ENCODE peak calls at places on chromosomes 7 and 10, in seven cellular contexts. V, W, G, K, U, I and Y are unnamed samples.

GRCh38 chr10:50550291-50550839 is 73.4 kb downstream of the SGMS1 start:
- DNase-seq in V (no peak), W (no peak), G (no peak), K (peak; percentile 80), U (no peak), I (no peak), Y (no peak)

GRCh38 chr10:133318494-133319127 is 9.9 kb downstream of the ZNF511 start:
- DNase-seq in V (peak; percentile 66), W (no peak), G (peak; percentile 84), K (peak; percentile 65), U (peak; percentile 93), I (no peak), Y (peak; percentile 54)

GRCh38 chr10:104033401-104033930 is 52.2 kb downstream of the COL17A1 start:
- DNase-seq in V (no peak), W (no peak), G (no peak), K (no peak), U (no peak), I (no peak), Y (no peak)

GRCh38 chr7:111873963-111874693 is 311.8 kb upstream of the IMMP2L start:
- DNase-seq in V (no peak), W (peak; percentile 33), G (no peak), K (peak; percentile 14), U (no peak), I (no peak), Y (no peak)

GRCh38 chr7:151248191-151249033 is at the start of gene SMARCD3:
- DNase-seq in V (peak; percentile 43), W (no peak), G (peak; percentile 36), K (peak; percentile 84), U (peak; percentile 88), I (no peak), Y (peak; percentile 47)

GRCh38 chr10:96227206-96227605 is 44.2 kb downstream of the BLNK start:
- DNase-seq in V (no peak), W (no peak), G (no peak), K (no peak), U (peak; percentile 74), I (no peak), Y (no peak)

GRCh38 chr10:55813451-55814170 is 547.4 kb downstream of the ZWINT start:
- DNase-seq in V (no peak), W (no peak), G (no peak), K (no peak), U (peak; percentile 39), I (no peak), Y (no peak)

GRCh38 chr10:133030791-133031190 is 56.9 kb upstream of the ADGRA1 start:
- DNase-seq in V (no peak), W (no peak), G (no peak), K (no peak), U (peak; percentile 73), I (no peak), Y (no peak)

GRCh38 chr7:135320277-135320676 is 86.6 kb downstream of the STRA8 start:
- DNase-seq in V (peak; percentile 92), W (no peak), G (peak; percentile 44), K (peak; percentile 93), U (peak; percentile 82), I (peak; percentile 58), Y (peak; percentile 83)

GRCh38 chr7:94055963-94056362 is 51.8 kb upstream of the BET1 start:
- DNase-seq in V (no peak), W (no peak), G (no peak), K (no peak), U (no peak), I (no peak), Y (no peak)

GRCh38 chr10:73398024-73398423 is 15.8 kb downstream of the ANXA7 start:
- DNase-seq in V (no peak), W (no peak), G (peak; percentile 29), K (no peak), U (no peak), I (no peak), Y (no peak)
- TF ChIP-seq CTCF in V (no peak), W (peak; percentile 28), G (peak; percentile 35), K (peak; percentile 10), U (no peak), I (peak; percentile 28), Y (no peak)

GRCh38 chr7:123966936-123967335 is 41.9 kb downstream of the SPAM1 start:
- DNase-seq in V (no peak), W (no peak), G (no peak), K (peak; percentile 71), U (no peak), I (no peak), Y (no peak)
- TF ChIP-seq CTCF in V (no peak), W (no peak), G (no peak), K (peak; percentile 58), U (no peak), I (peak; percentile 19), Y (no peak)

GRCh38 chr7:133273221-133273620 is 20.3 kb downstream of the EXOC4 start:
- DNase-seq in V (no peak), W (no peak), G (no peak), K (no peak), U (no peak), I (no peak), Y (no peak)
- TF ChIP-seq CTCF in V (no peak), W (no peak), G (no peak), K (no peak), U (no peak), I (no peak), Y (no peak)

GRCh38 chr10:73785221-73785720 is at the start of gene ZSWIM8:
- DNase-seq in V (peak; percentile 95), W (peak; percentile 86), G (peak; percentile 95), K (peak; percentile 98), U (peak; percentile 95), I (peak; percentile 84), Y (peak; percentile 95)
- TF ChIP-seq CTCF in V (no peak), W (no peak), G (no peak), K (no peak), U (no peak), I (peak; percentile 5), Y (no peak)

DNA sequence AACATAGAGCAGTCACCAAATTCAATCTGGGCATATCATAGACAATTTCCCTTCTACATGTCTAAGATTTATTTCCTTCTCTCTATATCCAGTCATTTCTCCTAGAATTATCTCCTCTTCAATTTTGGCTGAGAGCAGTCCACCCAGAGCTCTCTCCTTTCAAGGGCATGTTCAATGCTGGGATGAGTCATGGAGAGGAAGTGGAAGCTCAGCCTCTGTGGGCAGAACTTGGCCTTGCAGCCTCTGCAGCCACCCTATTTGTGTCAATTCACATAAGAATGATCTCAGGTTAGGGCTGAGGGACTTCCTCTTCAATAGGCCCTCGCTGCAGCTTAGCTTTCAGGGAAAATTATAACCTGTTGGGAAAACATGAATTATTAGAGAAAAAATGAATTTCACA is 560.8 kb downstream of the POM121L12 start:
- DNase-seq in V (peak; percentile 63), W (no peak), G (no peak), K (no peak), U (no peak), I (no peak), Y (peak; percentile 74)
- TF ChIP-seq CTCF in V (no peak), W (no peak), G (no peak), K (no peak), U (no peak), I (no peak), Y (peak; percentile 48)

GRCh38 chr7:66713687-66714086 is 26.8 kb upstream of the RABGEF1 start:
- DNase-seq in V (no peak), W (no peak), G (no peak), K (no peak), U (no peak), I (no peak), Y (no peak)

DNA sequence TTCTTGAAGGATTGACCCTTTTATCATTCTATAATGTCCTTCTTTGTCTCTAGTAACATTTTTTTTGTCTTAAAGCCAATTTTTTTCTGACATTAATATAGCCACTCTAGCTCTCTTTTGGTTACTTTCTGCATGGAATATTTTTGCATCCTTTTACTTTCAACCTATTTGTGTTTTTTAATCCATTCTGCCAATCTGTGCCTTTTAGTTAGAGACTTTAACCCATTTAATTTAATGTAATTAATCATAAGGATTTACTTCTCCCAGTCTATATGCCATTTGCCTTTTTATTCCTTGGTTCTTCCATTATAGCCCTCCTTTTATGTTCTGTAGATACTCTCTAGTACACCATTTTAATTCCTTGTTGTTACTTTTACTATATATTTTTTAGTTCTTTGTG is 32.7 kb upstream of the RABGEF1 start:
- DNase-seq in V (no peak), W (no peak), G (no peak), K (no peak), U (no peak), I (no peak), Y (no peak)
- TF ChIP-seq CTCF in V (no peak), W (no peak), G (no peak), K (no peak), U (no peak), I (no peak), Y (no peak)

DNA sequence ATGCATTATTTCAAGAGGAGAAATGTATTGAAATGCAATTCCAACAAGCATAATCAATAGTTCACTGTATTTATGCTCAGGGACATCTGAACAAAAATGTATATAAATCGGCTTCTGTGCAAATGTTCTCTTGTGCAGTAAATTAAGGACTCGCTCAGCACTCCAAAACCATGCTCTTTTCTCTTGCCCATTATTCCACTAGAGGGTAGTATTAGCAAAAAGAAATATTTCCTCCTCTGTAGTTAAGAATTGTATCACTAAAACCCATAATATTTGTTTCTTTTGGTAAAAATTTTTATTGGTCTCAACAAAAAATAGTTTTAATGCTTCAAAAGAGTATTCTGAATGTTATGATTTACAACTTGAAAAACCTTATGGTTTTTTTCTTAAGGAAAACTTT is 803.1 kb downstream of the PCDH15 start:
- DNase-seq in V (peak; percentile 26), W (no peak), G (no peak), K (no peak), U (no peak), I (no peak), Y (peak; percentile 26)
- TF ChIP-seq CTCF in V (peak; percentile 41), W (no peak), G (no peak), K (no peak), U (peak; percentile 20), I (no peak), Y (peak; percentile 55)

GRCh38 chr7:64951250-64951848 is 39.5 kb downstream of the ZNF117 start:
- DNase-seq in V (peak; percentile 55), W (peak; percentile 31), G (peak; percentile 46), K (peak; percentile 74), U (no peak), I (peak; percentile 1), Y (peak; percentile 51)

GRCh38 chr7:64945481-64945756 is 42.3 kb downstream of the ZNF273 start:
- DNase-seq in V (no peak), W (no peak), G (no peak), K (no peak), U (no peak), I (no peak), Y (no peak)

GRCh38 chr7:64945776-64946175 is 42.7 kb downstream of the ZNF273 start:
- DNase-seq in V (no peak), W (no peak), G (no peak), K (no peak), U (no peak), I (no peak), Y (no peak)

GRCh38 chr7:64947252-64948000 is 43.4 kb downstream of the ZNF117 start:
- DNase-seq in V (no peak), W (no peak), G (no peak), K (no peak), U (peak; percentile 79), I (no peak), Y (no peak)

GRCh38 chr7:64946772-64947171 is 43.7 kb downstream of the ZNF273 start:
- DNase-seq in V (no peak), W (no peak), G (no peak), K (peak; percentile 32), U (no peak), I (no peak), Y (no peak)
- TF ChIP-seq CTCF in V (no peak), W (peak; percentile 24), G (no peak), K (peak; percentile 38), U (no peak), I (peak; percentile 30), Y (peak; percentile 29)